ENCODE peak calls at places on chromosomes 13 and 19, in six cellular contexts. One of them, this sample, is unnamed.

GRCh38 chr13:38641164-38641948 is 45.5 kb upstream of the FREM2 start:
- DNase-seq in A549: no peak
- DNase-seq in SK-N-SH: peak
- DNase-seq in H1: no peak
- DNase-seq in GM12878: no peak
- DNase-seq in HepG2: no peak
- DNase-seq in this sample: peak

GRCh38 chr19:7267792-7268736 is 26.1 kb downstream of the INSR start:
- DNase-seq in A549: no peak
- DNase-seq in SK-N-SH: no peak
- DNase-seq in H1: no peak
- DNase-seq in GM12878: no peak
- DNase-seq in HepG2: no peak
- DNase-seq in this sample: no peak

GRCh38 chr13:99157046-99157445 is 43.6 kb upstream of the UBAC2 start:
- DNase-seq in A549: no peak
- DNase-seq in SK-N-SH: no peak
- DNase-seq in H1: no peak
- DNase-seq in GM12878: no peak
- DNase-seq in HepG2: no peak
- DNase-seq in this sample: no peak

GRCh38 chr13:106001443-106001842 is 534.0 kb downstream of the EFNB2 start:
- DNase-seq in A549: no peak
- DNase-seq in SK-N-SH: no peak
- DNase-seq in H1: no peak
- DNase-seq in GM12878: no peak
- DNase-seq in HepG2: no peak
- DNase-seq in this sample: no peak

GRCh38 chr19:47371269-47371668 is 22.2 kb downstream of the DHX34 start:
- DNase-seq in A549: no peak
- DNase-seq in SK-N-SH: no peak
- DNase-seq in H1: no peak
- DNase-seq in GM12878: no peak
- DNase-seq in HepG2: no peak
- DNase-seq in this sample: no peak

GRCh38 chr19:34253711-34254551 is 423 bp upstream of the GARRE1 start:
- DNase-seq in A549: no peak
- DNase-seq in SK-N-SH: no peak
- DNase-seq in H1: peak
- DNase-seq in GM12878: no peak
- DNase-seq in HepG2: peak
- DNase-seq in this sample: no peak

GRCh38 chr19:47122359-47123335 is 8.0 kb upstream of the SAE1 start:
- DNase-seq in A549: peak
- DNase-seq in SK-N-SH: no peak
- DNase-seq in H1: no peak
- DNase-seq in GM12878: no peak
- DNase-seq in HepG2: peak
- DNase-seq in this sample: no peak

GRCh38 chr19:38362076-38362945 is 12.1 kb upstream of the PSMD8 start:
- DNase-seq in A549: peak
- DNase-seq in SK-N-SH: peak
- DNase-seq in H1: peak
- DNase-seq in GM12878: no peak
- DNase-seq in HepG2: peak
- DNase-seq in this sample: peak

GRCh38 chr13:77026255-77026782 is 640 bp downstream of the FBXL3 start:
- DNase-seq in A549: peak
- DNase-seq in SK-N-SH: peak
- DNase-seq in H1: no peak
- DNase-seq in GM12878: peak
- DNase-seq in HepG2: peak
- DNase-seq in this sample: peak

GRCh38 chr19:796692-797527 is at the start of gene PTBP1:
- DNase-seq in A549: peak
- DNase-seq in SK-N-SH: peak
- DNase-seq in H1: peak
- DNase-seq in GM12878: peak
- DNase-seq in HepG2: peak
- DNase-seq in this sample: peak

GRCh38 chr19:13644648-13645047 is 119.7 kb upstream of the MRI1 start:
- DNase-seq in A549: peak
- DNase-seq in SK-N-SH: peak
- DNase-seq in H1: no peak
- DNase-seq in GM12878: no peak
- DNase-seq in HepG2: no peak
- DNase-seq in this sample: peak

GRCh38 chr13:97359181-97360057 is 74.5 kb upstream of the RAP2A start:
- DNase-seq in A549: peak
- DNase-seq in SK-N-SH: peak
- DNase-seq in H1: no peak
- DNase-seq in GM12878: no peak
- DNase-seq in HepG2: peak
- DNase-seq in this sample: peak

GRCh38 chr13:36725936-36726335 is 52.1 kb downstream of the SERTM1 start:
- DNase-seq in A549: no peak
- DNase-seq in SK-N-SH: no peak
- DNase-seq in H1: no peak
- DNase-seq in GM12878: no peak
- DNase-seq in HepG2: no peak
- DNase-seq in this sample: no peak

GRCh38 chr13:36724141-36724540 is 50.3 kb downstream of the SERTM1 start:
- DNase-seq in A549: no peak
- DNase-seq in SK-N-SH: no peak
- DNase-seq in H1: no peak
- DNase-seq in GM12878: no peak
- DNase-seq in HepG2: no peak
- DNase-seq in this sample: no peak

DNA sequence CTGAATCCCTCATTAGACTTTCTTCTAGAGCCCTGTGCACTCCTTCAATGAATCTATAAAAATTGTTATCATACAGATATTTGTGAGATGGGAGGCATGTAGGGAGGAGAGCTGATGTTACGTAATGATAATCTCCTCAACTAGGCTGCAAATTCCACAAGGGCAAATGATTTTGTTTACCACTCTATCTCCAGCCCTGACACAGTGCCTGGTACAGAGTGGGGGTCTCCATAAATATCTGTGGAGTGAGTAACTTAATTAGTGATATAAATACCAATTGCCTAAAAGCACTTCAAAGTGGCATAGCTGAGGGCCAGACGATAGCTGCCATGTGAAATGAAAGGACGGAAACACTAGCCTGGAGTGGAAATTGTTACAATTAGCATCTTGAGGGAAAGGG is 54.2 kb downstream of the SERTM1 start:
- DNase-seq in A549: no peak
- DNase-seq in SK-N-SH: no peak
- DNase-seq in H1: no peak
- DNase-seq in GM12878: no peak
- DNase-seq in HepG2: no peak
- DNase-seq in this sample: no peak
- TF ChIP-seq CHD2 in A549: no peak
- TF ChIP-seq CHD2 in SK-N-SH: no peak
- TF ChIP-seq CHD2 in H1: no peak
- TF ChIP-seq CHD2 in GM12878: no peak
- TF ChIP-seq CHD2 in HepG2: no peak
- TF ChIP-seq CHD2 in this sample: no peak

GRCh38 chr13:21343659-21344058 is 115.4 kb downstream of the ZDHHC20 start:
- DNase-seq in A549: no peak
- DNase-seq in SK-N-SH: no peak
- DNase-seq in H1: no peak
- DNase-seq in GM12878: no peak
- DNase-seq in HepG2: no peak
- DNase-seq in this sample: no peak

GRCh38 chr13:21338651-21339278 is 120.3 kb downstream of the ZDHHC20 start:
- DNase-seq in A549: no peak
- DNase-seq in SK-N-SH: no peak
- DNase-seq in H1: no peak
- DNase-seq in GM12878: no peak
- DNase-seq in HepG2: no peak
- DNase-seq in this sample: no peak

GRCh38 chr13:21342699-21343442 is 116.2 kb downstream of the ZDHHC20 start:
- DNase-seq in A549: no peak
- DNase-seq in SK-N-SH: no peak
- DNase-seq in H1: no peak
- DNase-seq in GM12878: no peak
- DNase-seq in HepG2: no peak
- DNase-seq in this sample: no peak

GRCh38 chr13:21344662-21345176 is 114.4 kb downstream of the ZDHHC20 start:
- DNase-seq in A549: no peak
- DNase-seq in SK-N-SH: no peak
- DNase-seq in H1: no peak
- DNase-seq in GM12878: no peak
- DNase-seq in HepG2: no peak
- DNase-seq in this sample: no peak

DNA sequence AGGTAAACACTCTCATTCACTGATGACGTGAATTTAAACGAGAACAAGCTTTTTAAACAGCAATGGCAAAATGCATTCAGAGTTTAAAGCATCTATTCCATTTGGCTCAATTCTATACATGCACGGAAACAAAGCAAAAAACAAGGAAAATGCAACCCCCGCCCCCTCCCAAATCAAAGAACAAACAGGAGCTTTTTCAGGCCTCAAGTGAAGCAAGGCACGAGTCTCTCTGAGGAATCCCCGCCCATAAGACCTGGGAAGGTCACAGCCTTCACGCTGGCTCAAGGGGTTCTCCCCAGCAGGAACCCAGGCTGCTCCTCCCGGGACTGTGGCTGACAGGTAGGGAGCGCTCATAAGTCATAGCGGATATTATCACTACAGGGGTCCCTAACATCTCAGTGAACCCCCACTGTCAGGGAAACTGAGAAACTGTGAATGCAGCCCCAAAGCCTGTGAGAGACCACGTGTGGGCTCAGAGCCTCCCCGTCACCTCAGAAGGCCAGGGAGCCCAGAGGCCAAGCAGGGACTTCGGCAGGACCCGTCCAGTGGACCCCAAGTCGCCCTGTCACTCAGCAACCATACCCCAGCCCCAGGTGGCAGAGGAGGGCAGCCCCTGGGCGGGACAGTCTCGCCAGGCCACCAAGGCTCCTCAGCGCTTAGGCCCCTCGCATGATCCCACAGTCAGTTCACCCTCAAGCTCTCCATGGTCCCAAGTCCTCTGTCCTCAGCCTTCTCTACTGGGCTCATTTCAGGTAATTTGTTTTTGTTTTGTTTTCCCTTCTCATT is 117.3 kb downstream of the ZDHHC20 start:
- DNase-seq in A549: no peak
- DNase-seq in SK-N-SH: no peak
- DNase-seq in H1: no peak
- DNase-seq in GM12878: no peak
- DNase-seq in HepG2: no peak
- DNase-seq in this sample: no peak
- H3K4me2 ChIP-seq in A549: no peak
- H3K4me2 ChIP-seq in SK-N-SH: no peak
- H3K4me2 ChIP-seq in H1: no peak
- H3K4me2 ChIP-seq in GM12878: no peak
- H3K4me2 ChIP-seq in HepG2: no peak
- H3K4me2 ChIP-seq in this sample: no peak

DNA sequence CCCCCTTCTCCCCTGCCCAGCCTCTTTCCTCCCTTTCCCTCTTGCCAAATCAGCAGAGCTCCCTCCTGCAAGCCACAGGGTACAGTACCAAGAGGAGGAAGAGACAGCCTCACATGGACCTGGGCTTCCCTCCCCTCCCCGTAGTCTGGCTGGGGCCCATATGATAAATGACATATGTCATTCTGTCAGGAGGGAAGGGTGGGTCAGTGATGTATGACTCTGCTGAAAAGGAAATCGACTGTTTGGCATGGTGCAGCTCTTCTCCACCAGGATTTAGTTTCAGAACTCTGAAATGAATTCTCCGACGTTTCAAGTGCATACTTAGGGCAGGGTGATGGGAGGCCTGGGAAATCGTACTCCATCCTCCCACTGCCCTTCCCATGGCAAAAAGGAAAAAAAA is 9.8 kb downstream of the TSHZ3 start:
- DNase-seq in A549: no peak
- DNase-seq in SK-N-SH: peak
- DNase-seq in H1: no peak
- DNase-seq in GM12878: no peak
- DNase-seq in HepG2: no peak
- DNase-seq in this sample: no peak
- TF ChIP-seq CHD2 in A549: no peak
- TF ChIP-seq CHD2 in SK-N-SH: no peak
- TF ChIP-seq CHD2 in H1: no peak
- TF ChIP-seq CHD2 in GM12878: no peak
- TF ChIP-seq CHD2 in HepG2: no peak
- TF ChIP-seq CHD2 in this sample: no peak

DNA sequence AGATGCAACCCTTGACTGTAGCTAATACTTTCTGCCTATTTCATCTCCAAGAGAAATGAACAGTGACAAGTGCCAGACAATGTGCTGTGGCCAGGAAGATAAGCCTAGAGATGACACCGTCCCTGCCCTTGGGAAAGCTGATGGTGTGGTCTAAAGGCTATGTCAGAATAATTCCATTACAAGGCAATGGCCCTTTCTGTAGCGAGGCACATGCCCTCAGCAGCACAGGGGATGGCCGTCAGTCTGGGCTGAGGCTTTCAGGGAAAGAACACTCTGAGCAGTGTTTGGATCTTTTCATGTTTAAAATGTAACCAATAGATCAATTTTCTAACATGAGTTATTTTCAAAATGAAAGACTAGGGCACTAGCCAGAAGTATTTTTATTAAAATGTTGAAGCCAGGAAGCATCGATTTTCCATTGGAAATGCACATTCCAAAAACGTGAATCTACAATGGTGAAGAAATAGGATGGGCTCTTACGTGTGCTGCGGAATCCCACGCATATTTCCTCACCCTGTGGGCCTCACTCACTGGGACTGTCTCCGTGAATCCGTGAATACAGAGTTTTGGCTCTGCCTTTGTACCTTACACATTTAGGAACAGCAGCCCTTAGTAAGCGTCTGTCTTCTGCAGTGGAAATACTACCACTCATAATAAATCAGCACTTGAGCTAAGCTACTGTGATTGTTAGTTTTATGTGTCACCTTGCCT is 22.0 kb downstream of the COL4A1 start:
- DNase-seq in A549: no peak
- DNase-seq in SK-N-SH: no peak
- DNase-seq in H1: no peak
- DNase-seq in GM12878: no peak
- DNase-seq in HepG2: no peak
- DNase-seq in this sample: no peak
- H3K4me2 ChIP-seq in A549: no peak
- H3K4me2 ChIP-seq in SK-N-SH: no peak
- H3K4me2 ChIP-seq in H1: no peak
- H3K4me2 ChIP-seq in GM12878: no peak
- H3K4me2 ChIP-seq in HepG2: no peak
- H3K4me2 ChIP-seq in this sample: no peak